ENCODE peak calls at places on chromosome 5, in four cellular contexts. T is AG04450, R is lower lobe of right lung, V is kidney. L is an unnamed sample.
A peak's percentile ranks its signal among the peaks of the same experiment; 100 is the strongest.

GRCh38 chr5:177443144-177443983 is 3.2 kb upstream of the PRR7 start:
- DNase-seq in T (no peak), R (no peak), V (peak; percentile 48), L (no peak)

GRCh38 chr5:149153751-149154610 is 12.7 kb downstream of the ABLIM3 start:
- DNase-seq in T (no peak), R (peak; percentile 62), V (no peak), L (no peak)

GRCh38 chr5:148829734-148830133 is 3.3 kb downstream of the ADRB2 start:
- DNase-seq in T (no peak), R (no peak), V (no peak), L (no peak)

GRCh38 chr5:10019236-10019635 is 230.5 kb downstream of the ATPSCKMT start:
- DNase-seq in T (no peak), R (no peak), V (no peak), L (no peak)

GRCh38 chr5:157545911-157546310 is 29.7 kb downstream of the ADAM19 start:
- DNase-seq in T (no peak), R (no peak), V (no peak), L (no peak)

GRCh38 chr5:131814990-131815389 is 18.2 kb upstream of the FNIP1 start:
- DNase-seq in T (peak; percentile 46), R (no peak), V (no peak), L (no peak)

GRCh38 chr5:86909896-86910295 is 292.2 kb downstream of the COX7C start:
- DNase-seq in T (no peak), R (no peak), V (no peak), L (no peak)

GRCh38 chr5:133344266-133344665 is 268.1 kb downstream of the FSTL4 start:
- DNase-seq in T (no peak), R (no peak), V (no peak), L (no peak)

GRCh38 chr5:78527054-78527884 is 121.3 kb downstream of the LHFPL2 start:
- DNase-seq in T (no peak), R (peak; percentile 54), V (peak; percentile 48), L (no peak)

GRCh38 chr5:175866377-175866907 is 4.9 kb upstream of the CPLX2 start:
- DNase-seq in T (no peak), R (no peak), V (no peak), L (no peak)

GRCh38 chr5:1318659-1319251 is 23.9 kb upstream of the TERT start:
- DNase-seq in T (no peak), R (peak; percentile 43), V (peak; percentile 78), L (no peak)

GRCh38 chr5:97726106-97726505 is 543.1 kb upstream of the RIOK2 start:
- DNase-seq in T (no peak), R (no peak), V (no peak), L (no peak)

GRCh38 chr5:14105717-14106435 is 37.3 kb upstream of the TRIO start:
- DNase-seq in T (peak; percentile 57), R (no peak), V (no peak), L (no peak)

GRCh38 chr5:175718401-175719108 is 60.7 kb downstream of the HRH2 start:
- DNase-seq in T (no peak), R (peak; percentile 75), V (no peak), L (no peak)

GRCh38 chr5:147998704-147999103 is 65.1 kb upstream of the SPINK5 start:
- DNase-seq in T (no peak), R (no peak), V (no peak), L (no peak)

GRCh38 chr5:77981820-77982219 is 205.7 kb upstream of the TBCA start:
- DNase-seq in T (no peak), R (no peak), V (no peak), L (no peak)

GRCh38 chr5:1437452-1437851 is 7.8 kb downstream of the SLC6A3 start:
- DNase-seq in T (no peak), R (no peak), V (no peak), L (no peak)

GRCh38 chr5:52885614-52886013 is 97.9 kb downstream of the ITGA1 start:
- DNase-seq in T (no peak), R (no peak), V (no peak), L (no peak)

GRCh38 chr5:33073856-33074255 is 362.7 kb downstream of the NPR3 start:
- DNase-seq in T (no peak), R (no peak), V (no peak), L (no peak)

GRCh38 chr5:154755361-154756202 is at the start of gene LARP1:
- DNase-seq in T (no peak), R (peak; percentile 63), V (no peak), L (peak; percentile 75)

GRCh38 chr5:30959238-30959637 is 234.2 kb upstream of the CDH6 start:
- DNase-seq in T (no peak), R (no peak), V (no peak), L (no peak)

GRCh38 chr5:123496892-123497291 is 15.1 kb upstream of the CSNK1G3 start:
- DNase-seq in T (no peak), R (no peak), V (no peak), L (no peak)

GRCh38 chr5:170151105-170151831 is 45.6 kb downstream of the FOXI1 start:
- DNase-seq in T (no peak), R (peak; percentile 82), V (peak; percentile 79), L (no peak)

GRCh38 chr5:180340856-180341255 is 12.3 kb downstream of the GFPT2 start:
- DNase-seq in T (no peak), R (no peak), V (peak; percentile 26), L (no peak)

GRCh38 chr5:141851195-141851874 is 26.9 kb downstream of the PCDH1 start:
- DNase-seq in T (no peak), R (no peak), V (no peak), L (no peak)

GRCh38 chr5:53071738-53072137 is 37.8 kb downstream of the MOCS2 start:
- DNase-seq in T (no peak), R (no peak), V (no peak), L (no peak)

GRCh38 chr5:149060325-149060724 is 2.5 kb downstream of the SH3TC2 start:
- DNase-seq in T (no peak), R (no peak), V (no peak), L (no peak)

GRCh38 chr5:14809369-14810144 is 62.0 kb downstream of the ANKH start:
- DNase-seq in T (peak; percentile 46), R (peak; percentile 62), V (peak; percentile 75), L (peak; percentile 12)

GRCh38 chr5:6472792-6473191 is 24.1 kb downstream of the UBE2QL1 start:
- DNase-seq in T (no peak), R (no peak), V (no peak), L (no peak)

GRCh38 chr5:66909364-66909763 is 287.2 kb downstream of the CD180 start:
- DNase-seq in T (no peak), R (no peak), V (no peak), L (no peak)

DNA sequence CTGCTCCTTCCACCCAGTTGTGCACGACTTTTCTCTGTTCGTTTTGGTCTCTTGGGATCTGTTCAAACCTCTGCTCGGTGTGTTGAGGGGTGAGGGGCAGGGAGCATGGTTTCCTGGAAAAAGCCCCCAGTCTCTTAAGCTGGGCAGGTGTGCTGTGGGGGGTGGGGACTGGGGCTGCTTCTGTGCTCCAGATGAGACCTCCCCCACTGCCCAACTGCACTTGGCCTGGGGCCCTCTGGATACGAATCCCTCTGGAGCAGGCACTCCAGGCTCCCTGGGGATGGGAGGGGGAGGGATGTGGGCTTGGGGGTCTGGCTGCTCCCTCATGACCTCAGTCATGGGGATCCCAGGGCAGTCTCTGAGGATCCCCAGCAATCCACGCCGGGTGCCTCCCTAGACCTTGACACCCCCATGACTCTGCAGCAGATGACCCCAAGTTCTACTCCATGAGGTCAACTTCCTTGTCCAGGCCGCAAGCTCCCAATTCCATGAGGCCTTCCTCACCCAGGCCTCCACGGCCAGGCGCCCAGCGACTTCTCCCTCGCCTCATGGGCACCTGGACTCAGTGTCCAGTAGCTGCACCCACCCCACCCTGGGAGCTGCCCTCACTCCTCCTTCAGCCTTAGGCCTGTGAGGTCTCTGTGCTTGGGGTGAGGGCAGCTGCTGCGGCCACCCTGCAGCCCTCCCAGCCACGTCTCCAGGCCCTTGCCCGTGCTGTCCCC is 5.9 kb upstream of the AHRR start:
- DNase-seq in T (no peak), R (no peak), V (no peak), L (no peak)
- H3K4me3 ChIP-seq in T (no peak overlapping the region), R (no peak overlapping the region), V (no peak overlapping the region), L (no peak overlapping the region)

GRCh38 chr5:59433174-59433573 is 460.4 kb downstream of the PDE4D start:
- DNase-seq in T (no peak), R (no peak), V (no peak), L (no peak)
- H3K4me3 ChIP-seq in T (no peak overlapping the region), R (no peak overlapping the region), V (no peak overlapping the region), L (no peak overlapping the region)

GRCh38 chr5:34968258-34968657 is 38.9 kb downstream of the DNAJC21 start:
- DNase-seq in T (no peak), R (no peak), V (no peak), L (no peak)

GRCh38 chr5:34967540-34967939 is 38.2 kb downstream of the DNAJC21 start:
- DNase-seq in T (no peak), R (no peak), V (no peak), L (no peak)

GRCh38 chr5:34976347-34976746 is 47.0 kb downstream of the DNAJC21 start:
- DNase-seq in T (no peak), R (no peak), V (no peak), L (no peak)

DNA sequence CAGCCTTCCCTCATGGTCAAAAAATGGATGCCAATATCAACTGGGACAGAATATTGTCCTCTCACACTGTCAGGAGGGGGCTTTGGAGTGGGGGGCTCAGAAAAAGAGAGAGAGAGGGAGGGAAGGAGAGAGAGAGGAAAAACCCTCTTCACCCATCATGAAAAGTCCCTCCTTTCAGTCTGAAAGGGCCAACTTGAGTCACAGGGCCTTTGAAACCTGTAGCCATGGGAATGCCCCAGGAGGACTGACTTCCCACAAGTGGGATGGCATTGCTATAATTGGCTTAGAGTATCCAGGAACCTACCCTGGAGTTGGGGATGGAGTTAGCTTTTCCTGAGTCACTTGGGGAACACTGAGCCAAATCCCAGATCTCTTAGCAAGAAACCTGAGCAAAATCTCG is 41.2 kb downstream of the DNAJC21 start:
- DNase-seq in T (no peak), R (no peak), V (no peak), L (no peak)
- H3K4me3 ChIP-seq in T (no peak overlapping the region), R (no peak overlapping the region), V (no peak overlapping the region), L (no peak overlapping the region)

GRCh38 chr5:172733179-172733973 is 37.6 kb downstream of the DUSP1 start:
- DNase-seq in T (peak; percentile 52), R (peak; percentile 78), V (peak; percentile 96), L (no peak)
- H3K4me3 ChIP-seq in T (no peak overlapping the region), R (no peak overlapping the region), V (no peak overlapping the region), L (peak overlapping the region; percentile 18)